ENCODE peak calls at places on chromosomes 6 and 20, in seven cellular contexts. One of them, this sample, is unnamed.

GRCh38 chr20:63006611-63007471 is at the start of gene BHLHE23:
- DNase-seq in upper lobe of right lung: no peak
- DNase-seq in fibroblast of lung: no peak
- DNase-seq in Jurkat, Clone E6-1: peak
- DNase-seq in colonic mucosa: no peak
- DNase-seq in right atrium auricular region: no peak
- DNase-seq in CD8-positive, alpha-beta memory T cell: no peak
- DNase-seq in this sample: no peak

GRCh38 chr6:958531-958930 is 265.6 kb upstream of the EXOC2 start:
- DNase-seq in upper lobe of right lung: no peak
- DNase-seq in fibroblast of lung: peak
- DNase-seq in Jurkat, Clone E6-1: no peak
- DNase-seq in colonic mucosa: no peak
- DNase-seq in right atrium auricular region: no peak
- DNase-seq in CD8-positive, alpha-beta memory T cell: no peak
- DNase-seq in this sample: no peak

GRCh38 chr6:147040041-147040440 is 164.2 kb upstream of the STXBP5 start:
- DNase-seq in upper lobe of right lung: no peak
- DNase-seq in fibroblast of lung: no peak
- DNase-seq in Jurkat, Clone E6-1: no peak
- DNase-seq in colonic mucosa: no peak
- DNase-seq in right atrium auricular region: no peak
- DNase-seq in CD8-positive, alpha-beta memory T cell: no peak
- DNase-seq in this sample: no peak

GRCh38 chr20:7841967-7842301 is 98.3 kb downstream of the HAO1 start:
- DNase-seq in upper lobe of right lung: no peak
- DNase-seq in fibroblast of lung: peak
- DNase-seq in Jurkat, Clone E6-1: no peak
- DNase-seq in colonic mucosa: no peak
- DNase-seq in right atrium auricular region: peak
- DNase-seq in CD8-positive, alpha-beta memory T cell: no peak
- DNase-seq in this sample: no peak

GRCh38 chr6:73461537-73462350 is at the start of gene MTO1:
- DNase-seq in upper lobe of right lung: peak
- DNase-seq in fibroblast of lung: peak
- DNase-seq in Jurkat, Clone E6-1: peak
- DNase-seq in colonic mucosa: peak
- DNase-seq in right atrium auricular region: peak
- DNase-seq in CD8-positive, alpha-beta memory T cell: peak
- DNase-seq in this sample: peak

GRCh38 chr6:151763303-151763702 is 44.2 kb upstream of the ESR1 start:
- DNase-seq in upper lobe of right lung: no peak
- DNase-seq in fibroblast of lung: peak
- DNase-seq in Jurkat, Clone E6-1: no peak
- DNase-seq in colonic mucosa: no peak
- DNase-seq in right atrium auricular region: no peak
- DNase-seq in CD8-positive, alpha-beta memory T cell: no peak
- DNase-seq in this sample: no peak

GRCh38 chr6:2194643-2195042 is 50.8 kb downstream of the GMDS start:
- DNase-seq in upper lobe of right lung: no peak
- DNase-seq in fibroblast of lung: no peak
- DNase-seq in Jurkat, Clone E6-1: no peak
- DNase-seq in colonic mucosa: no peak
- DNase-seq in right atrium auricular region: no peak
- DNase-seq in CD8-positive, alpha-beta memory T cell: no peak
- DNase-seq in this sample: no peak

GRCh38 chr20:47318596-47319516 is 37.6 kb downstream of the ZMYND8 start:
- DNase-seq in upper lobe of right lung: peak
- DNase-seq in fibroblast of lung: peak
- DNase-seq in Jurkat, Clone E6-1: no peak
- DNase-seq in colonic mucosa: peak
- DNase-seq in right atrium auricular region: peak
- DNase-seq in CD8-positive, alpha-beta memory T cell: no peak
- DNase-seq in this sample: no peak

GRCh38 chr6:11815231-11815630 is 36.6 kb upstream of the ADTRP start:
- DNase-seq in upper lobe of right lung: no peak
- DNase-seq in fibroblast of lung: peak
- DNase-seq in Jurkat, Clone E6-1: no peak
- DNase-seq in colonic mucosa: no peak
- DNase-seq in right atrium auricular region: no peak
- DNase-seq in CD8-positive, alpha-beta memory T cell: no peak
- DNase-seq in this sample: no peak

GRCh38 chr6:8658391-8658790 is 223.0 kb upstream of the SLC35B3 start:
- DNase-seq in upper lobe of right lung: no peak
- DNase-seq in fibroblast of lung: no peak
- DNase-seq in Jurkat, Clone E6-1: no peak
- DNase-seq in colonic mucosa: no peak
- DNase-seq in right atrium auricular region: no peak
- DNase-seq in CD8-positive, alpha-beta memory T cell: no peak
- DNase-seq in this sample: no peak

GRCh38 chr6:8651998-8652397 is 216.7 kb upstream of the SLC35B3 start:
- DNase-seq in upper lobe of right lung: no peak
- DNase-seq in fibroblast of lung: no peak
- DNase-seq in Jurkat, Clone E6-1: no peak
- DNase-seq in colonic mucosa: no peak
- DNase-seq in right atrium auricular region: no peak
- DNase-seq in CD8-positive, alpha-beta memory T cell: no peak
- DNase-seq in this sample: no peak

GRCh38 chr6:8655670-8656454 is 220.5 kb upstream of the SLC35B3 start:
- DNase-seq in upper lobe of right lung: no peak
- DNase-seq in fibroblast of lung: no peak
- DNase-seq in Jurkat, Clone E6-1: no peak
- DNase-seq in colonic mucosa: no peak
- DNase-seq in right atrium auricular region: no peak
- DNase-seq in CD8-positive, alpha-beta memory T cell: no peak
- DNase-seq in this sample: no peak

GRCh38 chr6:8657522-8657921 is 222.2 kb upstream of the SLC35B3 start:
- DNase-seq in upper lobe of right lung: no peak
- DNase-seq in fibroblast of lung: no peak
- DNase-seq in Jurkat, Clone E6-1: no peak
- DNase-seq in colonic mucosa: no peak
- DNase-seq in right atrium auricular region: no peak
- DNase-seq in CD8-positive, alpha-beta memory T cell: no peak
- DNase-seq in this sample: no peak

DNA sequence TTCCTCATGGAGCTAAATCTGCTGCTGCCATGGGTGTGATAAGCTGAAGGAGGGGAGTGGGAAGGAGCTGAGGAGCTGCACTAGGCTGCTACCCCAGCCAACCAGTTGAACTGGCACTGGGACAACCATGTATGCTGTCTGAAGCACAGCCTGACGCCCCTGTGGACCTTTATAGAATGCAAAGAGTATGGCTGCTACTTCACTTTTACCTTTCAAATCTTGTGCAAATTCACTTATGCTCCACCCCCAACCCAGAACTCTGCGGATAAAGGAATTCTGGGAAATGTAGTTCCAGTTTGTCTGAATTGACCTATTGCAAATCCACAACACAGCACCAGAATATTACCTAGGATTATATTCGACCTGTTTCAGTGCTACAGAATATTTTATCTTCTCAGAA is 217.4 kb upstream of the SLC35B3 start:
- DNase-seq in upper lobe of right lung: no peak
- DNase-seq in fibroblast of lung: no peak
- DNase-seq in Jurkat, Clone E6-1: no peak
- DNase-seq in colonic mucosa: no peak
- DNase-seq in right atrium auricular region: no peak
- DNase-seq in CD8-positive, alpha-beta memory T cell: no peak
- DNase-seq in this sample: no peak
- H3K4me3 ChIP-seq in upper lobe of right lung: no peak
- H3K4me3 ChIP-seq in fibroblast of lung: no peak
- H3K4me3 ChIP-seq in Jurkat, Clone E6-1: no peak
- H3K4me3 ChIP-seq in colonic mucosa: no peak
- H3K4me3 ChIP-seq in right atrium auricular region: no peak
- H3K4me3 ChIP-seq in CD8-positive, alpha-beta memory T cell: no peak
- H3K4me3 ChIP-seq in this sample: no peak

GRCh38 chr20:25643735-25644134 is 19.9 kb upstream of the NANP start:
- DNase-seq in upper lobe of right lung: no peak
- DNase-seq in fibroblast of lung: no peak
- DNase-seq in Jurkat, Clone E6-1: peak
- DNase-seq in colonic mucosa: no peak
- DNase-seq in right atrium auricular region: no peak
- DNase-seq in CD8-positive, alpha-beta memory T cell: no peak
- DNase-seq in this sample: no peak

GRCh38 chr20:25644814-25645213 is 21.0 kb upstream of the NANP start:
- DNase-seq in upper lobe of right lung: no peak
- DNase-seq in fibroblast of lung: no peak
- DNase-seq in Jurkat, Clone E6-1: no peak
- DNase-seq in colonic mucosa: no peak
- DNase-seq in right atrium auricular region: no peak
- DNase-seq in CD8-positive, alpha-beta memory T cell: no peak
- DNase-seq in this sample: no peak
- H3K4me3 ChIP-seq in upper lobe of right lung: no peak
- H3K4me3 ChIP-seq in fibroblast of lung: no peak
- H3K4me3 ChIP-seq in Jurkat, Clone E6-1: no peak
- H3K4me3 ChIP-seq in colonic mucosa: no peak
- H3K4me3 ChIP-seq in right atrium auricular region: no peak
- H3K4me3 ChIP-seq in CD8-positive, alpha-beta memory T cell: no peak
- H3K4me3 ChIP-seq in this sample: no peak

GRCh38 chr6:105893741-105894140 is 192.4 kb upstream of the PRDM1 start:
- DNase-seq in upper lobe of right lung: no peak
- DNase-seq in fibroblast of lung: no peak
- DNase-seq in Jurkat, Clone E6-1: no peak
- DNase-seq in colonic mucosa: no peak
- DNase-seq in right atrium auricular region: no peak
- DNase-seq in CD8-positive, alpha-beta memory T cell: no peak
- DNase-seq in this sample: no peak
- H3K4me3 ChIP-seq in upper lobe of right lung: no peak
- H3K4me3 ChIP-seq in fibroblast of lung: no peak
- H3K4me3 ChIP-seq in Jurkat, Clone E6-1: no peak
- H3K4me3 ChIP-seq in colonic mucosa: no peak
- H3K4me3 ChIP-seq in right atrium auricular region: no peak
- H3K4me3 ChIP-seq in CD8-positive, alpha-beta memory T cell: no peak
- H3K4me3 ChIP-seq in this sample: no peak

GRCh38 chr20:53502820-53503219 is 90.8 kb downstream of the ZNF217 start:
- DNase-seq in upper lobe of right lung: no peak
- DNase-seq in fibroblast of lung: no peak
- DNase-seq in Jurkat, Clone E6-1: no peak
- DNase-seq in colonic mucosa: no peak
- DNase-seq in right atrium auricular region: no peak
- DNase-seq in CD8-positive, alpha-beta memory T cell: no peak
- DNase-seq in this sample: no peak
- H3K4me3 ChIP-seq in upper lobe of right lung: no peak
- H3K4me3 ChIP-seq in fibroblast of lung: no peak
- H3K4me3 ChIP-seq in Jurkat, Clone E6-1: no peak
- H3K4me3 ChIP-seq in colonic mucosa: no peak
- H3K4me3 ChIP-seq in right atrium auricular region: no peak
- H3K4me3 ChIP-seq in CD8-positive, alpha-beta memory T cell: no peak
- H3K4me3 ChIP-seq in this sample: no peak

GRCh38 chr6:113352029-113352801 is 504.9 kb upstream of the MARCKS start:
- DNase-seq in upper lobe of right lung: no peak
- DNase-seq in fibroblast of lung: peak
- DNase-seq in Jurkat, Clone E6-1: no peak
- DNase-seq in colonic mucosa: peak
- DNase-seq in right atrium auricular region: no peak
- DNase-seq in CD8-positive, alpha-beta memory T cell: no peak
- DNase-seq in this sample: no peak
- H3K4me3 ChIP-seq in upper lobe of right lung: no peak
- H3K4me3 ChIP-seq in fibroblast of lung: no peak
- H3K4me3 ChIP-seq in Jurkat, Clone E6-1: no peak
- H3K4me3 ChIP-seq in colonic mucosa: no peak
- H3K4me3 ChIP-seq in right atrium auricular region: no peak
- H3K4me3 ChIP-seq in CD8-positive, alpha-beta memory T cell: no peak
- H3K4me3 ChIP-seq in this sample: no peak

GRCh38 chr20:44715495-44716308 is 533 bp downstream of the CCN5 start:
- DNase-seq in upper lobe of right lung: no peak
- DNase-seq in fibroblast of lung: no peak
- DNase-seq in Jurkat, Clone E6-1: no peak
- DNase-seq in colonic mucosa: no peak
- DNase-seq in right atrium auricular region: no peak
- DNase-seq in CD8-positive, alpha-beta memory T cell: no peak
- DNase-seq in this sample: no peak
- H3K4me3 ChIP-seq in upper lobe of right lung: peak
- H3K4me3 ChIP-seq in fibroblast of lung: no peak
- H3K4me3 ChIP-seq in Jurkat, Clone E6-1: no peak
- H3K4me3 ChIP-seq in colonic mucosa: no peak
- H3K4me3 ChIP-seq in right atrium auricular region: peak
- H3K4me3 ChIP-seq in CD8-positive, alpha-beta memory T cell: no peak
- H3K4me3 ChIP-seq in this sample: no peak

GRCh38 chr6:39752835-39753744 is 27.9 kb upstream of the KIF6 start:
- DNase-seq in upper lobe of right lung: no peak
- DNase-seq in fibroblast of lung: no peak
- DNase-seq in Jurkat, Clone E6-1: peak
- DNase-seq in colonic mucosa: no peak
- DNase-seq in right atrium auricular region: no peak
- DNase-seq in CD8-positive, alpha-beta memory T cell: no peak
- DNase-seq in this sample: no peak

GRCh38 chr6:39756582-39756981 is 31.4 kb upstream of the KIF6 start:
- DNase-seq in upper lobe of right lung: no peak
- DNase-seq in fibroblast of lung: no peak
- DNase-seq in Jurkat, Clone E6-1: no peak
- DNase-seq in colonic mucosa: no peak
- DNase-seq in right atrium auricular region: no peak
- DNase-seq in CD8-positive, alpha-beta memory T cell: no peak
- DNase-seq in this sample: no peak

GRCh38 chr6:39755231-39755630 is 30.0 kb upstream of the KIF6 start:
- DNase-seq in upper lobe of right lung: no peak
- DNase-seq in fibroblast of lung: peak
- DNase-seq in Jurkat, Clone E6-1: no peak
- DNase-seq in colonic mucosa: no peak
- DNase-seq in right atrium auricular region: no peak
- DNase-seq in CD8-positive, alpha-beta memory T cell: no peak
- DNase-seq in this sample: no peak

GRCh38 chr6:39753745-39754084 is 28.5 kb upstream of the KIF6 start:
- DNase-seq in upper lobe of right lung: no peak
- DNase-seq in fibroblast of lung: peak
- DNase-seq in Jurkat, Clone E6-1: no peak
- DNase-seq in colonic mucosa: no peak
- DNase-seq in right atrium auricular region: peak
- DNase-seq in CD8-positive, alpha-beta memory T cell: no peak
- DNase-seq in this sample: no peak

DNA sequence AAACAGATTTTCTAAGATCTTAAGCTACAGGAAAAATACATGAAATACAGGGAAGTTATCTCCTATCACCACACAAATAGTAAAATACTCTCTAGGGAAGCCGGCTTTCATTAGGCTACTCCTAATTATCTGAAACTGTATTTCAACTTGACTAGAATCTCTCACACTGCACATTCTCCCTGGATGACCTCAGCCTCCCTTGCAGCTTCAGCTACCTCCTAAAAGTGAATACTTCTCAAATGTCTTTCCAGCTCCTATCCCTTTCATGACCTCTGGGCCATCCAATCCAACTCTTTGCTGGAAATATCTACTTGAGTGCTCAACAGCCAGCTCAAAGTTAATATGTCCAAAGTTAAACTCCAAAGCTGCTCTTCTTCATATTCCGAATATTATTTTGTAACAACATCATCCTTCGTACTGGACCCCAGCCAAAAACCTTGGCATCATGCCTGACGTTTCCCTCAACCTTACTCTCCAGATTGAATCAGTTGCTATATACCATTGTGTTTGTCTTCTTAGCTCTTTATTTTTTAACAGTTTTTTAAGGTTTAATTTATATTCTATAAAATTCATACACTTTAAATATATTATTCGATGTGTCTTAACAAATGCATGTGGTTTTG is 29.4 kb upstream of the KIF6 start:
- DNase-seq in upper lobe of right lung: no peak
- DNase-seq in fibroblast of lung: no peak
- DNase-seq in Jurkat, Clone E6-1: no peak
- DNase-seq in colonic mucosa: no peak
- DNase-seq in right atrium auricular region: no peak
- DNase-seq in CD8-positive, alpha-beta memory T cell: no peak
- DNase-seq in this sample: no peak
- H3K4me3 ChIP-seq in upper lobe of right lung: no peak
- H3K4me3 ChIP-seq in fibroblast of lung: no peak
- H3K4me3 ChIP-seq in Jurkat, Clone E6-1: no peak
- H3K4me3 ChIP-seq in colonic mucosa: no peak
- H3K4me3 ChIP-seq in right atrium auricular region: no peak
- H3K4me3 ChIP-seq in CD8-positive, alpha-beta memory T cell: no peak
- H3K4me3 ChIP-seq in this sample: no peak

This sample was measured in CD4-positive, CD25-positive, alpha-beta regulatory T cell.